ENCODE peak calls at places on chromosomes 6 and 20, in four cellular contexts. A, L, R and K are unnamed samples. For H3K4me1, the result is how much of the 10 kb centered on the place peaks cover.

GRCh38 chr6:35794536-35795452 is 2.3 kb downstream of the CLPS start:
- DNase-seq in A (no peak), L (no peak), R (no peak), K (no peak)

GRCh38 chr6:90412538-90413369 is 116.1 kb upstream of the BACH2 start:
- DNase-seq in A (no peak), L (no peak), R (no peak), K (no peak)

GRCh38 chr20:56343861-56344381 is 14.9 kb upstream of the FAM210B start:
- DNase-seq in A (no peak), L (peak), R (peak), K (peak)

GRCh38 chr6:154457046-154457713 is 53.3 kb downstream of the CNKSR3 start:
- DNase-seq in A (no peak), L (no peak), R (no peak), K (no peak)

GRCh38 chr20:17345321-17345720 is 118.5 kb downstream of the PCSK2 start:
- DNase-seq in A (no peak), L (peak), R (no peak), K (no peak)

GRCh38 chr6:145621776-145622175 is 113.5 kb downstream of the EPM2A start:
- DNase-seq in A (no peak), L (no peak), R (no peak), K (no peak)

GRCh38 chr6:56346958-56347357 is 99.6 kb upstream of the COL21A1 start:
- DNase-seq in A (no peak), L (no peak), R (no peak), K (no peak)

GRCh38 chr6:151804585-151805285 is 2.7 kb upstream of the ESR1 start:
- DNase-seq in A (no peak), L (no peak), R (no peak), K (no peak)

GRCh38 chr6:156658186-156658585 is 119.0 kb upstream of the ARID1B start:
- DNase-seq in A (no peak), L (peak), R (no peak), K (no peak)

GRCh38 chr6:137197684-137198645 is 21.2 kb downstream of the IFNGR1 start:
- DNase-seq in A (no peak), L (no peak), R (no peak), K (no peak)

GRCh38 chr6:119207973-119208725 is 129.7 kb upstream of the FAM184A start:
- DNase-seq in A (no peak), L (peak), R (peak), K (no peak)

GRCh38 chr6:19413323-19413722 is 423.8 kb upstream of the ID4 start:
- DNase-seq in A (no peak), L (no peak), R (peak), K (no peak)

GRCh38 chr20:11155156-11155805 is 481.5 kb upstream of the JAG1 start:
- DNase-seq in A (no peak), L (no peak), R (no peak), K (no peak)

GRCh38 chr6:36028088-36028886 is 679 bp downstream of the MAPK14 start:
- DNase-seq in A (peak), L (peak), R (peak), K (peak)

DNA sequence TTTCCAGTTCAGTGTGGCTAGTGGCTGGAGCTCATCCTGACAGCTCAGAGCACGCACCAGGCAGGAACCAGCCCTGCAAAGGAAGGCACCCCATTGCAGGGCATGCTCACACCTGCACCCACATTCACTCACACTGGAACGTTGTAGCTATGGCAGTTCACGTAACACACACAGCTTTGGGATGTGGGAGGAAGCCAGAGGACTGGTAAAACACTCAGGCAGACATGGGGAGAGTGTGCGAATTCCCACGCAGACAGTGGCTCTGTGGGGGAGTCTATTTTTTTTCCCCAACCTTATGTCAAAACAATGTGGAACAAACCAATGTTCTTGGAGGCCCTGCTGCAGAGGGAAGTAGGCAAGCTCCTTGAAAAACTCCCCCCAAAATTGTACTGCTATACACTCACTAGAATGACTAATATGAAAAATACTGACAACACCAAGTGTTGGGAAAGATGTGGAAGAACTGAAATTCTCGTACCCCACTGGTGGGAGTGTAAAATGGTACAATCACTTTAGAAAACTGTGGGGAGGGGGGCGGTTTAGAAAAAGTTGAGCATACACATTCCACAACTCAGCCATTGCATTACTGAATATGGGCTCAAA is 91.1 kb downstream of the PPP1R14C start:
- DNase-seq in A (no peak), L (no peak), R (no peak), K (no peak)
- H3K4me1 ChIP-seq in A (half or more), L (under half), R (under half), K (under half)

GRCh38 chr6:139175389-139175788 is 40.5 kb downstream of the HECA start:
- DNase-seq in A (no peak), L (no peak), R (no peak), K (no peak)
- H3K4me1 ChIP-seq in A (under half), L (under half), R (under half), K (under half)

GRCh38 chr6:44059359-44060342 is 67.6 kb downstream of the MRPL14 start:
- DNase-seq in A (peak), L (no peak), R (no peak), K (peak)
- H3K4me1 ChIP-seq in A (half or more), L (half or more), R (under half), K (under half)

GRCh38 chr6:7139835-7140470 is 32.2 kb downstream of the RREB1 start:
- DNase-seq in A (no peak), L (no peak), R (no peak), K (no peak)

GRCh38 chr6:7138921-7139358 is 31.2 kb downstream of the RREB1 start:
- DNase-seq in A (no peak), L (no peak), R (no peak), K (peak)

GRCh38 chr6:7136859-7137334 is 29.1 kb downstream of the RREB1 start:
- DNase-seq in A (no peak), L (no peak), R (no peak), K (no peak)

GRCh38 chr6:7137335-7138106 is 29.8 kb downstream of the RREB1 start:
- DNase-seq in A (peak), L (no peak), R (peak), K (no peak)

GRCh38 chr6:7138111-7138510 is 30.4 kb downstream of the RREB1 start:
- DNase-seq in A (no peak), L (no peak), R (no peak), K (no peak)
- H3K4me1 ChIP-seq in A (half or more), L (under half), R (half or more), K (half or more)

GRCh38 chr6:44665683-44666082 is 278.2 kb downstream of the CDC5L start:
- DNase-seq in A (no peak), L (no peak), R (no peak), K (peak)

GRCh38 chr6:44663860-44664584 is 276.5 kb downstream of the CDC5L start:
- DNase-seq in A (no peak), L (no peak), R (no peak), K (no peak)

GRCh38 chr6:44665143-44665542 is 277.6 kb downstream of the CDC5L start:
- DNase-seq in A (no peak), L (no peak), R (no peak), K (peak)

GRCh38 chr6:44666324-44666723 is 278.8 kb downstream of the CDC5L start:
- DNase-seq in A (no peak), L (no peak), R (no peak), K (no peak)

DNA sequence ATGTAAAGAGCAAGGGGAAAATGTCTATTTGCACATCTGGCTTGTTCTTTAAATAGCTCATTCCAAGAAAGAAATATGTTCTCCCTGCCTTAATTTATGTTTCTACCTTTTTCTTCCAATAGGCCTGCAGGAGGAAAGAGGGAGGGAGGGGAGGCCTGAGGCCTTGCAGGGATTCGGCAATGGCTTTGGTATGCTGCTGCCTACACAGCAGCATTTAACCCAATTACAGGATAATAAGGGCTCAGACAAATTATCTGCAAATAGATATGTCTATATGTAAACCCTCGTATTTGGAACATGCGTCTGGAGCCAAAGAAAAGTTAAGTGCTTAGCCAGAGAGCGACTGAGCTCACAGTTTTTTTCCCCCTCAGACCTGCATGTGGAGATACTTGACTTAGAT is 277.2 kb downstream of the CDC5L start:
- DNase-seq in A (no peak), L (peak), R (peak), K (peak)
- H3K4me1 ChIP-seq in A (under half), L (half or more), R (half or more), K (under half)

GRCh38 chr20:40659567-40659966 is 29.5 kb downstream of the MAFB start:
- DNase-seq in A (no peak), L (no peak), R (no peak), K (no peak)
- H3K4me1 ChIP-seq in A (under half), L (under half), R (under half), K (under half)

GRCh38 chr6:143539723-143540122 is 28.2 kb upstream of the FUCA2 start:
- DNase-seq in A (no peak), L (no peak), R (no peak), K (no peak)
- H3K4me1 ChIP-seq in A (under half), L (under half), R (under half), K (under half)

GRCh38 chr20:63556873-63557478 is 3.0 kb downstream of the FNDC11 start:
- DNase-seq in A (no peak), L (no peak), R (no peak), K (no peak)
- H3K4me1 ChIP-seq in A (under half), L (under half), R (under half), K (under half)

GRCh38 chr20:32465092-32465900 is 107.2 kb downstream of the ASXL1 start:
- DNase-seq in A (peak), L (no peak), R (no peak), K (peak)

GRCh38 chr20:32468860-32469259 is 110.7 kb downstream of the ASXL1 start:
- DNase-seq in A (no peak), L (no peak), R (no peak), K (no peak)

GRCh38 chr20:32468313-32468640 is 110.1 kb downstream of the ASXL1 start:
- DNase-seq in A (peak), L (no peak), R (no peak), K (no peak)

GRCh38 chr20:32466739-32467505 is 108.8 kb downstream of the ASXL1 start:
- DNase-seq in A (peak), L (no peak), R (no peak), K (no peak)

DNA sequence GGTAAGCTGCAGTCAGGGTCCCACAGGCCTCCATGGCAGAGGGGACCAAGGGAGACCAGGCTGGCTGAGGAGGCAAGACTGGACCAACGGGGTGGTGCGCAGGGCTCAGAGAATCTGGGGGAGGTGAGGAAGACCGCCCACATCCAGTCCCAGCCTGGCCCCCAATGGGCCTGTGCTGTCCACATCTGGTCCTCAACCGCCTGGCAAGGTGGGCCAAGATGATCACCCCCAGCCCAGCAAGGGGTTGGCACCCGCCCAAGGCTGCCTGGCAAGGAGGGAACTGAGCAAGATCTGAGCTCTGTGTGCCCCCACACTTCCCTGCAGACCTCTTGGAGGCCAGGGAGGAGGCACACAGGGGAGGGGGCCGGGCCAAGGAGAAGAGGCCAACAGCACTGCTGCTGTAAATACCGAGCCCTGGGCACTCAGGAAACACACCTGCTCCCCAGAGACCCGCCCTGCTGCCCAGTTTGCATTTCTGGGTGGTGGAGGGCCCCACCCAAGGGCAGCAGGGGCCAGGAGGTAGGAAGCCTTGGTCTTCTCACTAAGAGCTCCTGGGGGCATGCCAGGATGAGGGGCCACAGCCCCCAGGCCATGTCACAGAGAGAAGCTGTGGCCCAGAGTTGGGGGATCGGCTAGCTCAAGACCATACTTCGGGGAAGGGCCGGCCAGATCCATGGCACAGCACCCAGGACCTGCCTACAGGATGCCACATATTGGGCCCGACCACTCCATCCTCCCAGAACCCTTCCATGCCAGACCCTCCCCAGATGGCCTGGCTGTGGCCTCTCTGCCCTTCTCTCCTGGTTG is 109.6 kb downstream of the ASXL1 start:
- DNase-seq in A (peak), L (no peak), R (no peak), K (peak)
- H3K4me1 ChIP-seq in A (half or more), L (under half), R (under half), K (half or more)